ENCODE peak calls at places on chromosomes 11 and 22, in six cellular contexts. One of them, this sample, is unnamed. For H3K4me1, the result is how much of the 10 kb centered on the place peaks cover.

GRCh38 chr11:133910101-133910500 is 46.7 kb downstream of the IGSF9B start:
- DNase-seq in trophoblast cell: no peak
- DNase-seq in heart right ventricle: no peak
- DNase-seq in thoracic aorta: no peak
- DNase-seq in heart left ventricle: no peak
- DNase-seq in mammary epithelial cell: no peak
- DNase-seq in this sample: no peak

GRCh38 chr22:32623943-32624342 is 149.3 kb downstream of the FBXO7 start:
- DNase-seq in heart left ventricle: peak
- DNase-seq in heart right ventricle: peak
- DNase-seq in trophoblast cell: no peak
- DNase-seq in thoracic aorta: peak
- DNase-seq in mammary epithelial cell: no peak
- DNase-seq in this sample: no peak

GRCh38 chr11:13875643-13876042 is 86.9 kb upstream of the SPON1 start:
- DNase-seq in heart right ventricle: no peak
- DNase-seq in mammary epithelial cell: no peak
- DNase-seq in thoracic aorta: no peak
- DNase-seq in trophoblast cell: no peak
- DNase-seq in heart left ventricle: no peak
- DNase-seq in this sample: no peak

GRCh38 chr11:26846222-26846621 is 124.4 kb upstream of the SLC5A12 start:
- DNase-seq in heart right ventricle: no peak
- DNase-seq in mammary epithelial cell: no peak
- DNase-seq in heart left ventricle: no peak
- DNase-seq in trophoblast cell: no peak
- DNase-seq in thoracic aorta: no peak
- DNase-seq in this sample: no peak

GRCh38 chr11:86176165-86176884 is 68.2 kb upstream of the EED start:
- DNase-seq in heart right ventricle: no peak
- DNase-seq in mammary epithelial cell: peak
- DNase-seq in heart left ventricle: no peak
- DNase-seq in thoracic aorta: no peak
- DNase-seq in trophoblast cell: peak
- DNase-seq in this sample: no peak

GRCh38 chr11:69534166-69534530 is 52.7 kb downstream of the LINC01488 start:
- DNase-seq in heart left ventricle: no peak
- DNase-seq in thoracic aorta: no peak
- DNase-seq in mammary epithelial cell: no peak
- DNase-seq in trophoblast cell: no peak
- DNase-seq in heart right ventricle: no peak
- DNase-seq in this sample: no peak

GRCh38 chr11:94735907-94736306 is 32.2 kb upstream of the AMOTL1 start:
- DNase-seq in mammary epithelial cell: no peak
- DNase-seq in heart left ventricle: no peak
- DNase-seq in heart right ventricle: no peak
- DNase-seq in thoracic aorta: no peak
- DNase-seq in trophoblast cell: no peak
- DNase-seq in this sample: no peak

GRCh38 chr11:117613521-117613920 is 183.5 kb downstream of the DSCAML1 start:
- DNase-seq in thoracic aorta: no peak
- DNase-seq in mammary epithelial cell: no peak
- DNase-seq in heart right ventricle: no peak
- DNase-seq in trophoblast cell: no peak
- DNase-seq in heart left ventricle: no peak
- DNase-seq in this sample: no peak

GRCh38 chr11:35148163-35148562 is 9.2 kb downstream of the CD44 start:
- DNase-seq in mammary epithelial cell: no peak
- DNase-seq in heart left ventricle: no peak
- DNase-seq in heart right ventricle: no peak
- DNase-seq in trophoblast cell: no peak
- DNase-seq in thoracic aorta: no peak
- DNase-seq in this sample: no peak

GRCh38 chr11:57203359-57203758 is 21.6 kb downstream of the LRRC55 start:
- DNase-seq in trophoblast cell: no peak
- DNase-seq in thoracic aorta: no peak
- DNase-seq in heart left ventricle: peak
- DNase-seq in mammary epithelial cell: no peak
- DNase-seq in heart right ventricle: peak
- DNase-seq in this sample: no peak

GRCh38 chr11:68845351-68846002 is 3.8 kb upstream of the CPT1A start:
- DNase-seq in heart right ventricle: no peak
- DNase-seq in heart left ventricle: no peak
- DNase-seq in mammary epithelial cell: no peak
- DNase-seq in trophoblast cell: peak
- DNase-seq in thoracic aorta: no peak
- DNase-seq in this sample: no peak

GRCh38 chr11:58641326-58641725 is 18.9 kb downstream of the CNTF start:
- DNase-seq in trophoblast cell: no peak
- DNase-seq in thoracic aorta: no peak
- DNase-seq in heart left ventricle: no peak
- DNase-seq in heart right ventricle: no peak
- DNase-seq in mammary epithelial cell: no peak
- DNase-seq in this sample: no peak

GRCh38 chr11:2590951-2591754 is 108.6 kb downstream of the KCNQ1OT1 start:
- DNase-seq in thoracic aorta: no peak
- DNase-seq in trophoblast cell: no peak
- DNase-seq in heart left ventricle: no peak
- DNase-seq in mammary epithelial cell: no peak
- DNase-seq in heart right ventricle: no peak
- DNase-seq in this sample: no peak

GRCh38 chr22:39565414-39565944 is 5.1 kb upstream of the CACNA1I start:
- DNase-seq in mammary epithelial cell: no peak
- DNase-seq in trophoblast cell: no peak
- DNase-seq in thoracic aorta: no peak
- DNase-seq in heart right ventricle: no peak
- DNase-seq in heart left ventricle: no peak
- DNase-seq in this sample: no peak

GRCh38 chr22:28976588-28976987 is 85.0 kb downstream of the C22orf31 start:
- DNase-seq in heart right ventricle: no peak
- DNase-seq in thoracic aorta: no peak
- DNase-seq in mammary epithelial cell: peak
- DNase-seq in heart left ventricle: no peak
- DNase-seq in trophoblast cell: no peak
- DNase-seq in this sample: peak

GRCh38 chr22:21951931-21952465 is 650 bp downstream of the PPM1F start:
- DNase-seq in mammary epithelial cell: peak
- DNase-seq in thoracic aorta: no peak
- DNase-seq in heart left ventricle: peak
- DNase-seq in trophoblast cell: peak
- DNase-seq in heart right ventricle: no peak
- DNase-seq in this sample: peak

GRCh38 chr11:114151631-114152030 is 92.1 kb downstream of the ZBTB16 start:
- DNase-seq in heart right ventricle: no peak
- DNase-seq in heart left ventricle: no peak
- DNase-seq in trophoblast cell: no peak
- DNase-seq in mammary epithelial cell: no peak
- DNase-seq in thoracic aorta: no peak
- DNase-seq in this sample: no peak
- H3K4me1 ChIP-seq in heart right ventricle: half or more
- H3K4me1 ChIP-seq in heart left ventricle: half or more
- H3K4me1 ChIP-seq in trophoblast cell: under half
- H3K4me1 ChIP-seq in mammary epithelial cell: under half
- H3K4me1 ChIP-seq in thoracic aorta: half or more
- H3K4me1 ChIP-seq in this sample: under half

GRCh38 chr22:50206599-50206998 is 5.8 kb downstream of the SELENOO start:
- DNase-seq in trophoblast cell: peak
- DNase-seq in heart right ventricle: peak
- DNase-seq in thoracic aorta: no peak
- DNase-seq in mammary epithelial cell: no peak
- DNase-seq in heart left ventricle: peak
- DNase-seq in this sample: no peak
- H3K27ac ChIP-seq in trophoblast cell: no peak
- H3K27ac ChIP-seq in heart right ventricle: peak
- H3K27ac ChIP-seq in thoracic aorta: no peak
- H3K27ac ChIP-seq in mammary epithelial cell: no peak
- H3K27ac ChIP-seq in heart left ventricle: no peak
- H3K27ac ChIP-seq in this sample: no peak

DNA sequence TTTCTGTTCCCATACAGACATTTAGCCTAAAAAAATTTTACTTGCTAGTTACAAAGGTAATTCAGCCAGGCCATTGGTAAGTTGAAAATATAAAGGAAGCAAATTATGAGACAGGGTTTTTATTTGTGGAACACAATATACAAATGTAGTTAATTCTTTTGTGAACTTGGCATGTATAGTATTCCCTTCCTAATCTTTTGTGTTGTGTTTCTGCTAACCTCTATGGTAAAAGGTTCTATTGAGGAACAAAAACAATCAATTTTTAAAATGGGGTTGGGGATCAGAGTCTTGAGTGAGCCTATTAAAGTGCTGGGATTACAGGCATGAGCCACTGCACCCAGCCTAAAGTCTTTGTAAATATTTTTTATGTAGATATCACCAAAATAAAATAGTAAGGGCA is 14.1 kb downstream of the SWAP70 start:
- DNase-seq in trophoblast cell: no peak
- DNase-seq in mammary epithelial cell: no peak
- DNase-seq in thoracic aorta: no peak
- DNase-seq in heart right ventricle: no peak
- DNase-seq in heart left ventricle: no peak
- DNase-seq in this sample: no peak
- H3K4me1 ChIP-seq in trophoblast cell: under half
- H3K4me1 ChIP-seq in mammary epithelial cell: under half
- H3K4me1 ChIP-seq in thoracic aorta: under half
- H3K4me1 ChIP-seq in heart right ventricle: under half
- H3K4me1 ChIP-seq in heart left ventricle: under half
- H3K4me1 ChIP-seq in this sample: under half

GRCh38 chr22:41351011-41351410 is 30.7 kb upstream of the TEF start:
- DNase-seq in trophoblast cell: no peak
- DNase-seq in heart left ventricle: no peak
- DNase-seq in thoracic aorta: no peak
- DNase-seq in heart right ventricle: no peak
- DNase-seq in mammary epithelial cell: no peak
- DNase-seq in this sample: no peak

GRCh38 chr22:41350087-41350486 is 31.7 kb upstream of the TEF start:
- DNase-seq in heart right ventricle: peak
- DNase-seq in mammary epithelial cell: no peak
- DNase-seq in trophoblast cell: no peak
- DNase-seq in thoracic aorta: no peak
- DNase-seq in heart left ventricle: no peak
- DNase-seq in this sample: no peak

GRCh38 chr22:41347066-41347859 is 34.5 kb upstream of the TEF start:
- DNase-seq in thoracic aorta: no peak
- DNase-seq in heart right ventricle: peak
- DNase-seq in trophoblast cell: no peak
- DNase-seq in heart left ventricle: peak
- DNase-seq in mammary epithelial cell: no peak
- DNase-seq in this sample: no peak

GRCh38 chr22:41352058-41352457 is 29.7 kb upstream of the TEF start:
- DNase-seq in heart right ventricle: no peak
- DNase-seq in heart left ventricle: no peak
- DNase-seq in trophoblast cell: peak
- DNase-seq in thoracic aorta: no peak
- DNase-seq in mammary epithelial cell: peak
- DNase-seq in this sample: peak

GRCh38 chr22:41348964-41349484 is 32.7 kb upstream of the TEF start:
- DNase-seq in trophoblast cell: no peak
- DNase-seq in heart left ventricle: no peak
- DNase-seq in mammary epithelial cell: no peak
- DNase-seq in heart right ventricle: no peak
- DNase-seq in thoracic aorta: no peak
- DNase-seq in this sample: no peak
- H3K27ac ChIP-seq in trophoblast cell: no peak
- H3K27ac ChIP-seq in heart left ventricle: no peak
- H3K27ac ChIP-seq in mammary epithelial cell: no peak
- H3K27ac ChIP-seq in heart right ventricle: no peak
- H3K27ac ChIP-seq in thoracic aorta: no peak
- H3K27ac ChIP-seq in this sample: no peak

DNA sequence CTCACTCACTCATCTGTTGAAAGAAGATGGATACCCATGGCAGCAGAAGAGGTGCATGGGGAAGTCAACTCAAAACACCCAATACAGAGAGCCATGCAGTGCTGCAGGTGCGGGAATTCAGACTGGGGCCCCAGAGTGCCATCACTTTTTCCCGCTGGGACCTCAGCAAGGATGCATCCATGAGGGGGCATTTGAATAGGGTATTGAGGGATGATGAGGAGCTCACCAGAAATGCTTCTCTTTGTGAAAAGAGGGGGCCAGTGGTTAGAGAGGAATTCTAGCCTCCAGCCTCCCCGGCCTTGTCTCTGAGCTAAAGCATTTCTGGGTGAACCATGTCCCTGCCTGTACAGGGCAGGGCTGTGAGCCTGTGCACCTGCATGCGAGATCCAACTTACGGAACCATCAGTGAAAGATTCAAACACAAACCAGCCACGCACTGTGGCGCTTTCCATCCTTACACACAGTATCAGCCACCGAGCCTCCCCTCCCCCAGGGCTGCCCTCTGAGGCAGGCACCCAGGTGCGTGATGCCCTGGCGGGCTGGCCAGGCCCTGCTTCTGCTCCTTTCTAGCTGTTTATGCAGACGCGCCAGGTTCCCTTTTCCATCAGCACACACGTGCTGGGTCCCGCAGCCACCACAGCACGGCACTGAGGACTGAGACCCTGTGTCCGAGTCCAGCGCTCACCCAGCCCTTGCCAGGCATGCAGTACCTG is 1177.2 kb downstream of the BRD1 start:
- DNase-seq in thoracic aorta: no peak
- DNase-seq in mammary epithelial cell: no peak
- DNase-seq in heart right ventricle: no peak
- DNase-seq in trophoblast cell: no peak
- DNase-seq in heart left ventricle: no peak
- DNase-seq in this sample: no peak
- H3K4me1 ChIP-seq in thoracic aorta: under half
- H3K4me1 ChIP-seq in mammary epithelial cell: under half
- H3K4me1 ChIP-seq in heart right ventricle: under half
- H3K4me1 ChIP-seq in trophoblast cell: under half
- H3K4me1 ChIP-seq in heart left ventricle: under half
- H3K4me1 ChIP-seq in this sample: under half

DNA sequence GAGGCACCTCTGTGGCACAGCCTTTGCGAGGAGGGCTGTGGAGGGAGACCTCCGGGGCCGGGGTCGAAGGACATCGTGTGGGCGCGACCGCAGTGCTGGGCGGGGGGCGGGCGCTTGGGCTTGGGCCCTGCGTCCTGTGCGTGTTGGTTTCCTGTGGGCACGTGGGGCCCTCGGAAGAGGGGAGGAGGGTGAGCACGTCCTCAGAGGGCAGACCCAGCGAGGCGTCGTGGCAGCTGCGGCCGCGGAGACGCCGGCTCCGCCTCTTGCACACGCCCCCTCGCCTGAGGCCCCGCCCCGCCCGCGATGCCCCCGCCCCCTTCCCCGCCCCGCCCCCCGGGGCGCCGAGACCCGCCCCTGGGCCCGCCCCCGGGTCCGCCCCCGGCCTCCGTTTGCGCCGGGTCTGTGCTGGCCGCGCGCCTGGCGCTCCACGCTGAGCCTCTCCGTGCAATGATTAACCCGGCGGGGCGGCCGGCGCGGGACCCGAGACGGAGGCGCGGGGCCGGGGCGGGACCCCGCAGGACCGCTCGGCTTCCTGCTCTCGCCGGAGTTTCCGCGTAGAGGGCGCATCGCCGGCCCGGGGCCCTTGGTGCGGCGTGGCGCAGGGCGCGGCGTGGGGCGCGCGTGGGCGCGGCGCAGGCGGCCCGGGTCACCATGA is at the start of gene PRR5:
- DNase-seq in mammary epithelial cell: peak
- DNase-seq in heart right ventricle: peak
- DNase-seq in trophoblast cell: peak
- DNase-seq in thoracic aorta: no peak
- DNase-seq in heart left ventricle: peak
- DNase-seq in this sample: no peak
- H3K27ac ChIP-seq in mammary epithelial cell: peak
- H3K27ac ChIP-seq in heart right ventricle: no peak
- H3K27ac ChIP-seq in trophoblast cell: peak
- H3K27ac ChIP-seq in thoracic aorta: no peak
- H3K27ac ChIP-seq in heart left ventricle: peak
- H3K27ac ChIP-seq in this sample: peak

GRCh38 chr22:37547249-37547741 is 13.0 kb upstream of the CDC42EP1 start:
- DNase-seq in thoracic aorta: no peak
- DNase-seq in mammary epithelial cell: no peak
- DNase-seq in heart left ventricle: no peak
- DNase-seq in trophoblast cell: peak
- DNase-seq in heart right ventricle: no peak
- DNase-seq in this sample: no peak
- H3K4me1 ChIP-seq in thoracic aorta: under half
- H3K4me1 ChIP-seq in mammary epithelial cell: under half
- H3K4me1 ChIP-seq in heart left ventricle: half or more
- H3K4me1 ChIP-seq in trophoblast cell: under half
- H3K4me1 ChIP-seq in heart right ventricle: half or more
- H3K4me1 ChIP-seq in this sample: under half

This sample was measured in foreskin keratinocyte.